ENCODE peak calls at places on chromosomes 13 and 19, in five cellular contexts. One of them, this sample, is unnamed.

GRCh38 chr19:1469200-1469935 is 9.6 kb downstream of the C19orf25 start:
- DNase-seq in SK-N-SH: no peak
- DNase-seq in H1: no peak
- DNase-seq in GM12878: no peak
- DNase-seq in K562: no peak
- DNase-seq in this sample: no peak

GRCh38 chr13:25840931-25841330 is 210.9 kb downstream of the SHISA2 start:
- DNase-seq in SK-N-SH: no peak
- DNase-seq in H1: no peak
- DNase-seq in GM12878: no peak
- DNase-seq in K562: no peak
- DNase-seq in this sample: no peak

GRCh38 chr13:105737688-105738087 is 797.8 kb downstream of the EFNB2 start:
- DNase-seq in SK-N-SH: no peak
- DNase-seq in H1: no peak
- DNase-seq in GM12878: no peak
- DNase-seq in K562: no peak
- DNase-seq in this sample: no peak

GRCh38 chr19:54047626-54048025 is 16.1 kb downstream of the VSTM1 start:
- DNase-seq in SK-N-SH: no peak
- DNase-seq in H1: no peak
- DNase-seq in GM12878: no peak
- DNase-seq in K562: peak
- DNase-seq in this sample: no peak

GRCh38 chr19:3369337-3370213 is 3.2 kb downstream of the NFIC start:
- DNase-seq in SK-N-SH: no peak
- DNase-seq in H1: no peak
- DNase-seq in GM12878: no peak
- DNase-seq in K562: no peak
- DNase-seq in this sample: peak

GRCh38 chr13:40452741-40453665 is 213.4 kb downstream of the FOXO1 start:
- DNase-seq in SK-N-SH: no peak
- DNase-seq in H1: no peak
- DNase-seq in GM12878: no peak
- DNase-seq in K562: no peak
- DNase-seq in this sample: no peak

GRCh38 chr19:2186071-2186846 is 22.5 kb downstream of the DOT1L start:
- DNase-seq in SK-N-SH: no peak
- DNase-seq in H1: no peak
- DNase-seq in GM12878: no peak
- DNase-seq in K562: no peak
- DNase-seq in this sample: no peak

GRCh38 chr13:37369618-37370017 is 228.9 kb downstream of the POSTN start:
- DNase-seq in SK-N-SH: no peak
- DNase-seq in H1: no peak
- DNase-seq in GM12878: no peak
- DNase-seq in K562: no peak
- DNase-seq in this sample: no peak

GRCh38 chr19:8158411-8159074 is 9.2 kb upstream of the FBN3 start:
- DNase-seq in SK-N-SH: peak
- DNase-seq in H1: no peak
- DNase-seq in GM12878: peak
- DNase-seq in K562: peak
- DNase-seq in this sample: peak

GRCh38 chr19:12314553-12314952 is 18.9 kb downstream of the ZNF563 start:
- DNase-seq in SK-N-SH: no peak
- DNase-seq in H1: no peak
- DNase-seq in GM12878: no peak
- DNase-seq in K562: no peak
- DNase-seq in this sample: no peak

GRCh38 chr13:98443329-98443728 is 133.6 kb downstream of the STK24 start:
- DNase-seq in SK-N-SH: no peak
- DNase-seq in H1: no peak
- DNase-seq in GM12878: no peak
- DNase-seq in K562: no peak
- DNase-seq in this sample: no peak

GRCh38 chr19:3851254-3852176 is 17.3 kb downstream of the ZFR2 start:
- DNase-seq in SK-N-SH: no peak
- DNase-seq in H1: no peak
- DNase-seq in GM12878: no peak
- DNase-seq in K562: no peak
- DNase-seq in this sample: no peak

GRCh38 chr19:12647490-12648071 is 19.0 kb downstream of the MAN2B1 start:
- DNase-seq in SK-N-SH: peak
- DNase-seq in H1: peak
- DNase-seq in GM12878: no peak
- DNase-seq in K562: peak
- DNase-seq in this sample: no peak

GRCh38 chr19:35991731-35992450 is 3.1 kb upstream of the SDHAF1 start:
- DNase-seq in SK-N-SH: no peak
- DNase-seq in H1: no peak
- DNase-seq in GM12878: no peak
- DNase-seq in K562: no peak
- DNase-seq in this sample: no peak

GRCh38 chr19:45507864-45508680 is 793 bp downstream of the VASP start:
- DNase-seq in SK-N-SH: no peak
- DNase-seq in H1: no peak
- DNase-seq in GM12878: no peak
- DNase-seq in K562: peak
- DNase-seq in this sample: no peak

GRCh38 chr13:51520524-51520923 is 63.7 kb upstream of the WDFY2 start:
- DNase-seq in SK-N-SH: no peak
- DNase-seq in H1: no peak
- DNase-seq in GM12878: no peak
- DNase-seq in K562: no peak
- DNase-seq in this sample: no peak

GRCh38 chr13:111514646-111515617 is 194.5 kb downstream of the TEX29 start:
- DNase-seq in SK-N-SH: no peak
- DNase-seq in H1: no peak
- DNase-seq in GM12878: no peak
- DNase-seq in K562: no peak
- DNase-seq in this sample: no peak
- TF ChIP-seq TAF1 in SK-N-SH: no peak
- TF ChIP-seq TAF1 in H1: no peak
- TF ChIP-seq TAF1 in GM12878: no peak
- TF ChIP-seq TAF1 in K562: no peak
- TF ChIP-seq TAF1 in this sample: no peak

DNA sequence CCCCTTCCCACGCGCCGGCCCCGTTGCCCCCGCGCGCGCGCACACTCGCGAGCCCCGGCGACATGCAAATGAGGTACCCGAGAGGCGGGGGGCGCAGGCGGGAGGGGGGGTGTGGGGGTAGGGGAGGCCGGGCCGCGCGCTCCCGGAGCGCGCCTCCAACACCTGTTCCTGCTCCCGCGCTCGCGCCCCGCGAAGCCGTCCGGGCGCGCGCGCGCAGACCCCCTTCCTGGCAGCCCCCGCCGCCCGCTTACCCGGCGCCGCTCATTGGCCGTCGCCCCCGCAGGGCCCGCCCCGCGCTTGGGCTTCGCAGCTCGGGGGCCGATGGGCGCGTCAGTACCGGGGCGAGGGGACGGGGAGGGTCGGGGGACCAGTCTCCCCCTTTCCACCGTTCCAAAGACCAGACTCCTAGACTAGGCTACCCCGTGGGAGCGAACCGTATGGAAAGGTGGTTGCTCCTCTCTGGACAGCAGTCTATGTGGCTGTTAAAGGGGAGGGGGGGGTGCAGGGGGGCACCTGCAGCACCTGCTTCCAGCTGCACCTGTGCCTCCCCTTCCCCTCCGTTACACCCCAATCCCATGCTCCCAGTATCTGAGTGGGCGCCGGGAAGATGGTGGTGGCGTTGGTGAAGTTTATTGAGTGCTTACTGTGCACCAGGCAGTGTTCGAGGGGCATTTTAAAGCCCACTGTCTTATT is 394 bp downstream of the ZNF524 start:
- DNase-seq in SK-N-SH: peak
- DNase-seq in H1: no peak
- DNase-seq in GM12878: no peak
- DNase-seq in K562: no peak
- DNase-seq in this sample: peak
- TF ChIP-seq POLR2AphosphoS5 in SK-N-SH: peak
- TF ChIP-seq POLR2AphosphoS5 in H1: no peak
- TF ChIP-seq POLR2AphosphoS5 in GM12878: no peak
- TF ChIP-seq POLR2AphosphoS5 in K562: no peak
- TF ChIP-seq POLR2AphosphoS5 in this sample: peak

DNA sequence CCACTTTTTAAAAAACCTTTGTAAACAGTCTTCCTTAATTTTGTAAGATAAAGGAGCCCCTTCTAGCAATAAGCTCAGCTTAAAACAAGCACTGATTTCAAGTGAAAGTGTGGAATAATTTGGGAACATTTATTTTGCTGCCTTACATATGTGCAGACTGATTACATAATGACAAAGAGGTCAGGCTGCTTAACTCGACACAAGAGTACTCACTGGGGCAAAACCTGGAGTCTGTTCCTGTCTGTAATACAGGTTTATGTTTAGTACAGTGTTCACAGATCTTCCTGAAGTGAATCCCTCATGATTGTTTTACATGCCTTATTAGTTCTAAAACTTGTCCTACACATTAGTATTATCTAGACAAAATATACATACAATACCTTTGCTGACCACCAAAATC is 609.8 kb downstream of the LMO7 start:
- DNase-seq in SK-N-SH: no peak
- DNase-seq in H1: no peak
- DNase-seq in GM12878: no peak
- DNase-seq in K562: no peak
- DNase-seq in this sample: no peak
- TF ChIP-seq TAF1 in SK-N-SH: no peak
- TF ChIP-seq TAF1 in H1: no peak
- TF ChIP-seq TAF1 in GM12878: no peak
- TF ChIP-seq TAF1 in K562: no peak
- TF ChIP-seq TAF1 in this sample: no peak

DNA sequence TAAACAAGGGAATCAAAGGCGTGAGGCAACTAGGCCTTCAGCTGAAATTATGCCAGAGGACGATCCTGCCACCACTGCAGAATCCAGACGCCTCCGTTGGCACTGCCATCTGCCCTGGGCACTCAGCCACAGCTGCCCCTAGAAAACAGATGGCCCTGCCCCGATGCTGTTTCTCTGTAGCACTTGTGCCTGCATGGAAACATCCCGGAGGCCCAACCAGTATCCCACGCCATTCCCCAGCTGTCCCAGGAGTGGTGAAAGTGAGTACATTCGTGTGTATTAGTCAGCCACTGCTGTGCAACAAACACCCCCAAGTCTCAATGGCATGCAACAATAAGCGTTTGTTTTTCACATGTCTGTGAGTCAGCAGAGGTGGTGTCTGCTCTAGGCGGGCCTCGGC is 8.9 kb upstream of the CRTC1 start:
- DNase-seq in SK-N-SH: peak
- DNase-seq in H1: no peak
- DNase-seq in GM12878: no peak
- DNase-seq in K562: no peak
- DNase-seq in this sample: no peak
- TF ChIP-seq POLR2AphosphoS5 in SK-N-SH: no peak
- TF ChIP-seq POLR2AphosphoS5 in H1: no peak
- TF ChIP-seq POLR2AphosphoS5 in GM12878: no peak
- TF ChIP-seq POLR2AphosphoS5 in K562: no peak
- TF ChIP-seq POLR2AphosphoS5 in this sample: no peak

DNA sequence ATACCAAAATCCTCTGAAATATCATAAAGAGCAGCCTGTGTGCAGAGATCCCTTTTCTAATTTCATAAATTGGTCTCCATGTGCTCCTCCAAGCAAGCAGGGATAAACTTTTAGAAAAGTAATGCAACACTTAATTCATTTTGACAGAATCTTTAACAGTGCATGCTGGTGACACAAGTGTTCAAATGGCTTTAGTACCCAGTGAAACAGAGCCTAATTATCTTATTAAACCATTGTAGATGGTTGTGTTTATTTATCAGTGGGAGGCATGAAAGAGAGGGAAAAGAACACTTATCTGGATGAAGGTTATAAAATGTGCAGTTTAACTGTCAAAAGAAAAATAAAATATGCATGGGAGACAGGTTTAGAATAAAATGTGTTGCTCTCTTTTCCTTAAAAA is 945.0 kb upstream of the PCDH20 start:
- DNase-seq in SK-N-SH: peak
- DNase-seq in H1: no peak
- DNase-seq in GM12878: no peak
- DNase-seq in K562: no peak
- DNase-seq in this sample: no peak
- TF ChIP-seq TAF1 in SK-N-SH: no peak
- TF ChIP-seq TAF1 in H1: no peak
- TF ChIP-seq TAF1 in GM12878: no peak
- TF ChIP-seq TAF1 in K562: no peak
- TF ChIP-seq TAF1 in this sample: no peak

DNA sequence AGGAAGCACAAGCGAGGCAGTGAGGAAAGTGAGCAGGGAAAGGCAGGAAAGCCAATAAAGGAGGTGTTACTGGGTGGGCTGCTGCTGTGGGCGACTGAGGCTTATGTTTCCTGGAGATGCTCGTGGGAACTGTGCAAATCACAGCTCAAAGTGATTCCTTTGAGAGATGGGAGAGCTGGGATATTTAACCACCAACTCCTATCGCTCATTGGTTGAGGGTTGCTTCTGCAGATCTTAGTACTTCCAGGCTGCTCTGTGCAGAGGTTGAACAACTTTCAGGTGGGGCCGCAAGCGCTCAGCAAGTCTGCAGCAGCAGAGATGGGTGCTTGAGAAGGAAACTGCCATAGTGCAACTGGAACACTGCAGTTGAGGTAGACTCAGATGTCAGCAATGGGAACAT is 8.4 kb downstream of the PCDH8 start:
- DNase-seq in SK-N-SH: no peak
- DNase-seq in H1: no peak
- DNase-seq in GM12878: no peak
- DNase-seq in K562: no peak
- DNase-seq in this sample: no peak
- TF ChIP-seq POLR2AphosphoS5 in SK-N-SH: no peak
- TF ChIP-seq POLR2AphosphoS5 in H1: no peak
- TF ChIP-seq POLR2AphosphoS5 in GM12878: no peak
- TF ChIP-seq POLR2AphosphoS5 in K562: no peak
- TF ChIP-seq POLR2AphosphoS5 in this sample: no peak

GRCh38 chr13:44409595-44409994 is 36.0 kb downstream of the SERP2 start:
- DNase-seq in SK-N-SH: no peak
- DNase-seq in H1: no peak
- DNase-seq in GM12878: no peak
- DNase-seq in K562: no peak
- DNase-seq in this sample: no peak

GRCh38 chr13:44407379-44407778 is 33.8 kb downstream of the SERP2 start:
- DNase-seq in SK-N-SH: no peak
- DNase-seq in H1: no peak
- DNase-seq in GM12878: no peak
- DNase-seq in K562: no peak
- DNase-seq in this sample: no peak

GRCh38 chr13:44410328-44410859 is 36.8 kb downstream of the SERP2 start:
- DNase-seq in SK-N-SH: no peak
- DNase-seq in H1: no peak
- DNase-seq in GM12878: no peak
- DNase-seq in K562: no peak
- DNase-seq in this sample: no peak

GRCh38 chr13:44406617-44407016 is 33.0 kb downstream of the SERP2 start:
- DNase-seq in SK-N-SH: no peak
- DNase-seq in H1: no peak
- DNase-seq in GM12878: no peak
- DNase-seq in K562: no peak
- DNase-seq in this sample: no peak

GRCh38 chr13:44407891-44408290 is 34.3 kb downstream of the SERP2 start:
- DNase-seq in SK-N-SH: no peak
- DNase-seq in H1: no peak
- DNase-seq in GM12878: no peak
- DNase-seq in K562: no peak
- DNase-seq in this sample: no peak
- TF ChIP-seq TAF1 in SK-N-SH: no peak
- TF ChIP-seq TAF1 in H1: no peak
- TF ChIP-seq TAF1 in GM12878: no peak
- TF ChIP-seq TAF1 in K562: no peak
- TF ChIP-seq TAF1 in this sample: no peak

This sample was measured in GM12892.